ENCODE peak calls at places on chromosomes 11 and 22, in six cellular contexts. M is HEK293T; R is GM20000; I is T-cell; H is choroid plexus epithelial cell; T is activated CD8-positive, alpha-beta T cell treated with anti-CD3 and anti-CD28 coated beads for 36 hours. P is an unnamed sample.

GRCh38 chr22:25482868-25483639 is 81.4 kb upstream of the GRK3 start:
- DNase-seq in M (no peak), R (no peak), I (no peak), H (no peak), T (no peak), P (no peak)

GRCh38 chr11:71114124-71114851 is 138.1 kb downstream of the SHANK2 start:
- DNase-seq in M (no peak), R (no peak), I (no peak), H (no peak), T (no peak), P (no peak)

GRCh38 chr11:133078591-133079179 is 453.6 kb downstream of the OPCML start:
- DNase-seq in M (peak), R (peak), I (no peak), H (peak), T (peak), P (peak)

GRCh38 chr11:85132839-85133238 is 494.3 kb downstream of the DLG2 start:
- DNase-seq in M (no peak), R (no peak), I (no peak), H (peak), T (no peak), P (no peak)

GRCh38 chr11:90774727-90775572 is 552.1 kb upstream of the CHORDC1 start:
- DNase-seq in M (no peak), R (no peak), I (no peak), H (peak), T (no peak), P (no peak)

GRCh38 chr11:43997022-43997665 is 50.6 kb upstream of the ACCSL start:
- DNase-seq in M (no peak), R (no peak), I (no peak), H (peak), T (no peak), P (no peak)

GRCh38 chr11:86632499-86633269 is 39.7 kb downstream of the ME3 start:
- DNase-seq in M (peak), R (no peak), I (no peak), H (peak), T (peak), P (peak)

GRCh38 chr11:12838463-12839120 is 164.4 kb downstream of the TEAD1 start:
- DNase-seq in M (no peak), R (no peak), I (no peak), H (no peak), T (no peak), P (no peak)

GRCh38 chr11:68116126-68116525 is 5.1 kb downstream of the CHKA start:
- DNase-seq in M (no peak), R (no peak), I (no peak), H (no peak), T (no peak), P (no peak)

GRCh38 chr11:119584193-119585037 is 144.6 kb downstream of the NECTIN1 start:
- DNase-seq in M (peak), R (no peak), I (no peak), H (peak), T (peak), P (peak)

GRCh38 chr22:39363751-39364484 is 14.1 kb downstream of the SYNGR1 start:
- DNase-seq in M (no peak), R (no peak), I (no peak), H (no peak), T (no peak), P (no peak)

GRCh38 chr11:18172686-18173085 is at the start of gene MRGPRX4:
- DNase-seq in M (no peak), R (no peak), I (no peak), H (no peak), T (no peak), P (no peak)